ENCODE peak calls at places on chromosome 17, in five cellular contexts. P is spleen, Q is AG09319, R is chondrocyte, K is keratinocyte. D is an unnamed sample.

GRCh38 chr17:76709077-76709950 is 1.5 kb downstream of the MXRA7 start:
- DNase-seq in P (no peak), Q (peak), R (peak), K (no peak), D (peak)

GRCh38 chr17:29760279-29760721 is 137.6 kb upstream of the CORO6 start:
- DNase-seq in P (no peak), Q (no peak), R (no peak), K (no peak), D (peak)

GRCh38 chr17:9982159-9982558 is 77.1 kb upstream of the RCVRN start:
- DNase-seq in P (no peak), Q (no peak), R (no peak), K (no peak), D (no peak)

GRCh38 chr17:50908860-50909764 is 43.0 kb upstream of the TOB1 start:
- DNase-seq in P (peak), Q (no peak), R (no peak), K (no peak), D (no peak)

GRCh38 chr17:55814377-55814776 is 63.5 kb downstream of the PCTP start:
- DNase-seq in P (no peak), Q (no peak), R (no peak), K (no peak), D (no peak)

GRCh38 chr17:32777922-32778321 is 99.0 kb downstream of the MYO1D start:
- DNase-seq in P (no peak), Q (no peak), R (no peak), K (no peak), D (no peak)

GRCh38 chr17:17440938-17441730 is 35.7 kb upstream of the MED9 start:
- DNase-seq in P (no peak), Q (no peak), R (no peak), K (no peak), D (no peak)

GRCh38 chr17:19374136-19374535 is 4.2 kb upstream of the MAPK7 start:
- DNase-seq in P (no peak), Q (no peak), R (no peak), K (no peak), D (no peak)

GRCh38 chr17:31469959-31470358 is 78.5 kb downstream of the RAB11FIP4 start:
- DNase-seq in P (no peak), Q (no peak), R (no peak), K (no peak), D (no peak)

GRCh38 chr17:18938692-18939023 is 13.3 kb upstream of the SLC5A10 start:
- DNase-seq in P (no peak), Q (no peak), R (no peak), K (no peak), D (no peak)

GRCh38 chr17:66398059-66398458 is 95.6 kb downstream of the PRKCA start:
- DNase-seq in P (no peak), Q (no peak), R (no peak), K (no peak), D (no peak)
- TF ChIP-seq CTCF in P (no peak), Q (no peak), R (no peak), K (no peak), D (no peak)

GRCh38 chr17:69909389-69909788 is 165.6 kb upstream of the KCNJ16 start:
- DNase-seq in P (no peak), Q (no peak), R (no peak), K (no peak), D (no peak)

GRCh38 chr17:69906306-69906705 is 168.7 kb upstream of the KCNJ16 start:
- DNase-seq in P (no peak), Q (no peak), R (no peak), K (no peak), D (no peak)

GRCh38 chr17:69907081-69907847 is 167.8 kb upstream of the KCNJ16 start:
- DNase-seq in P (no peak), Q (no peak), R (no peak), K (no peak), D (peak)

GRCh38 chr17:69912819-69913218 is 162.2 kb upstream of the KCNJ16 start:
- DNase-seq in P (no peak), Q (no peak), R (no peak), K (no peak), D (no peak)

DNA sequence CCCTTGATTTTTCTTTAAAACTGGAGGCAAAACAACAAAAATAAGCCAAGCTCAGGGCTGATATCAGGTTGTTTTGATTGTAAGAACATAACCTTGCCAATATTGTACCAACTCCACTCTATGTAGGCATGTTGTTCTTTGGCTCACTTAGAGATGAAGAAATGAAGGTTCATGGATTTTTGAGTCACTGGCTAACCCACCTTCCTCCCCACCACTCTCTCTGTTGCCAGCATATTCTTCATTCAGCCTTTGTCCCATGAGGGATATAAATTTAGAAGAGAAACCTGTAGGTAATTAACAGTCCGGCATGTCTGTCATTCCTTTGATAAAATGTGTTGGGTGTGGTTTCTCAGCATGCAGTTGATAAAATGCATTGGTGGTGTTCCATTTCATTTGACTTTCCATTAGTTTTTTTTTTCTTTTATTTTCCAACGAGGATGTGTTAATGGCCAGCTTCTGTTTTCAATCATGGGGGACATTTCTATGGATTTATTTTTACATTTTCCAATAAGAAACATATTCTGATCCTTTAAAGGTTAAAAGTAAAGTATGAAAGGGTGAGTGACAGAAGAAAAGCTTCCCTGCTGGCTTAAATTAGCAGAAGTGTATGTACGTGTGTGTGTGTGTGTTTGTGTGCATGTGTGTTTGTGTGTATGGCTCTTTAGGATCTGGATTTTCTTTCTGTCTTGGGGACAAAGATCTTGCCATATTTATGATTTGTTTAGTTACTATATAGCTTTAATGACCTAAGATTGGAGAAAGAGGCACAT is 166.2 kb upstream of the KCNJ16 start:
- DNase-seq in P (no peak), Q (no peak), R (no peak), K (no peak), D (no peak)
- TF ChIP-seq CTCF in P (no peak), Q (no peak), R (no peak), K (no peak), D (no peak)

DNA sequence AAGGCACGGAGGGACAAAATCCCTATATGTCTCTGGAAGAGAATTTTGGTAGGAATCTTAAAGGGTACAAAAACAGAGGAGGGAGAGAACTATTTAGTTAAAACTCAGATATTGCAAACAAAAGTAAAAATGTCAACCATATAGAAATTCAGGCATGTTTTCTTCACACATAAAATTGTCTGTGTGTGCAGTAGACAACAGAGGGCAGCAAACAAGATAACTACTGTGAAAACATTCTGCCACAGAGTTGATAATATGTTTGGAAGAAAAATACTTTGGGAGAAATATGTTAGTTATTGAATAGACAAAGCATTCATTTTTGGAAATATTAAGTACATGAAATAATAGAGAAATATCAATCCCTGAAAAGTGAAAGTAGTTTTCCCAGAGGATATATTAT is 56.2 kb downstream of the SNX11 start:
- DNase-seq in P (no peak), Q (no peak), R (no peak), K (no peak), D (no peak)
- TF ChIP-seq CTCF in P (no peak), Q (no peak), R (peak), K (no peak), D (peak)

GRCh38 chr17:28491286-28491685 is 14.9 kb upstream of the FOXN1 start:
- DNase-seq in P (no peak), Q (no peak), R (no peak), K (no peak), D (no peak)

GRCh38 chr17:28488884-28489276 is 15.4 kb downstream of the SLC13A2 start:
- DNase-seq in P (no peak), Q (no peak), R (no peak), K (no peak), D (no peak)

GRCh38 chr17:28485049-28485448 is 11.6 kb downstream of the SLC13A2 start:
- DNase-seq in P (no peak), Q (no peak), R (no peak), K (no peak), D (no peak)

GRCh38 chr17:28491860-28492259 is 14.3 kb upstream of the FOXN1 start:
- DNase-seq in P (no peak), Q (no peak), R (no peak), K (no peak), D (no peak)

DNA sequence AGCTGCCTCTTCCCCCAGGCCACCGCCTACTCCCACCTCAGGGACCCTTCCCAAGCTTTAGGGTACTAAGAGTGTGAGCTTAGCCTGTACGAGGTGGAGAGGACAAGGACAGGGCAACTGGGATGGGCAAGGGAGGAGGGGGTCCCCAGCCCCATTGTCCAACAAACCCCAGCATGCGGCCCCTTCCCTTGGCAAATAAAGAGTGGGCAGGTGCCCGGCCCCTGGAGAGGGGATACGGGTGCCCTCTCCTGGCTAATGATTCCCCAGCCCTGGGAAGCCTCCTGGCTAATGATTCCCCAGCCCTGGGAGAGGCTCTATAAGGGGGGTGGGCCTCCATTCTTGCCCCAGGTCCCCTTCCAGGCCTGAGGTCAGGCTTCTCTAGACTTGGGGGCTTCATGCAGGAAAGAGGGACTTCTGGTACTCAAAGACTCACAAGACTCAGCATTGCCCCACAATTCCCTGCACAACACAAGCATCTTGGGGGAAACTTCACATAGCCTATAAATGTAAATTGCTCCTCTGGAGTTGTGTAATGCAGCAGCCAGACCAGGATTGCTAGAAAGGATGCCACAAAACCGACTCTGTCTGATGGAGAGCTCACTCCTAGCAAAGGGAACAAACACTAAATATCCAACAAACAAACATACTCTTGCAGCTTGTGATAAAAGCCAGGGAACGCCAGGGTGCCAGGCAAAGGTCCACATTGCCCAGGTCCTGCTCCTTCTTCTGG is 14.9 kb downstream of the SLC13A2 start:
- DNase-seq in P (no peak), Q (no peak), R (no peak), K (no peak), D (no peak)
- TF ChIP-seq CTCF in P (no peak), Q (no peak), R (no peak), K (no peak), D (no peak)

GRCh38 chr17:61486135-61487120 is 34.2 kb downstream of the TBX4 start:
- DNase-seq in P (peak), Q (no peak), R (peak), K (no peak), D (no peak)
- TF ChIP-seq CTCF in P (no peak), Q (no peak), R (peak), K (no peak), D (no peak)

GRCh38 chr17:72030067-72030899 is 90.5 kb upstream of the SOX9 start:
- DNase-seq in P (no peak), Q (peak), R (no peak), K (no peak), D (peak)
- TF ChIP-seq CTCF in P (no peak), Q (peak), R (peak), K (peak), D (peak)

GRCh38 chr17:65683428-65683827 is 122.0 kb upstream of the AXIN2 start:
- DNase-seq in P (no peak), Q (no peak), R (no peak), K (no peak), D (no peak)

GRCh38 chr17:65674246-65675045 is 113.0 kb upstream of the AXIN2 start:
- DNase-seq in P (no peak), Q (no peak), R (no peak), K (no peak), D (peak)

GRCh38 chr17:65678534-65678933 is 117.1 kb upstream of the AXIN2 start:
- DNase-seq in P (no peak), Q (no peak), R (no peak), K (no peak), D (no peak)

GRCh38 chr17:65677932-65678331 is 116.5 kb upstream of the AXIN2 start:
- DNase-seq in P (no peak), Q (no peak), R (no peak), K (no peak), D (no peak)
- TF ChIP-seq CTCF in P (no peak), Q (no peak), R (no peak), K (no peak), D (no peak)

DNA sequence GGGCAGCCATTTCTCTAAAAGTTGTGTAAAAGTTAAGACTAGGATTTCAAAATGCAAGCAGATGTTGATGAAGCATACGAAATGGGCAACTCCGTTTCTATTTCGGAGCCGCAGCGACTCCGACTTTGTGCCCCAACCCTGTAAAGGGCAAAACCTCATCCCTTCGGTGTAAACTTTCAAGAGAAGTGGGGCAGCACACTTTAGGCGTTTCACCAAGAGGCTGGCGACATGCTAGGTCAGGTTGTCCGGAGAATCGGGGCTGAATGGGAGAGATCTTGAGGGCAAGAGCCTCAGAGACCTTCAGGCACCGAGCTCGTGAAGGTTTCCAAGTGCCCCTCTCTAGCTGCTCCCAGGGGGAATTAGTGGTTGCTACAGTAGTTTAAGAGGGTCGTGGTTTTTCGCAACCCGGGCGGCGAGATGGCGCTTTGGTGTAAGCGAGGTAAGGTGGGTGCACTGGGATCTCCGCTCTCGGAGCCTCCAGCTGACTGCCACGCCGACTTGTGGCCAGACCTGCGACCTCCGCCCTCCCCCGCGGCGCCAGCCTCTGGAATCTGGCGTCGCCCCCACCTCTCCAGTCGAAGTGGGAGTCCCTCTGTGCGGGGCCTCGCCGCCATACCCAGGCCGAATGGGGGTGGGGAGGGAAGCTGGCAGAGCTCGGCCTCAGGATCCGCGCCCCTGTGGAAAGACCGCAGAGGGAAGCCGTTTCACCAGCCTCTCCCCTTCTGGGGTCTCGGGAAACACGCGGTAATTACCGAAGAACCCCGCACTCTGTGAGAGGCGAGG is 979 bp upstream of the HEXIM2 start:
- DNase-seq in P (peak), Q (no peak), R (peak), K (no peak), D (peak)
- TF ChIP-seq CTCF in P (no peak), Q (peak), R (peak), K (peak), D (no peak)

GRCh38 chr17:68019336-68019674 is 16.2 kb upstream of the KPNA2 start:
- DNase-seq in P (no peak), Q (no peak), R (no peak), K (no peak), D (no peak)

GRCh38 chr17:68016838-68017237 is 18.7 kb upstream of the KPNA2 start:
- DNase-seq in P (no peak), Q (no peak), R (no peak), K (no peak), D (no peak)

GRCh38 chr17:68020451-68020779 is 15.1 kb upstream of the KPNA2 start:
- DNase-seq in P (no peak), Q (no peak), R (no peak), K (no peak), D (no peak)

GRCh38 chr17:68021963-68022362 is 13.6 kb upstream of the KPNA2 start:
- DNase-seq in P (no peak), Q (no peak), R (no peak), K (no peak), D (no peak)

DNA sequence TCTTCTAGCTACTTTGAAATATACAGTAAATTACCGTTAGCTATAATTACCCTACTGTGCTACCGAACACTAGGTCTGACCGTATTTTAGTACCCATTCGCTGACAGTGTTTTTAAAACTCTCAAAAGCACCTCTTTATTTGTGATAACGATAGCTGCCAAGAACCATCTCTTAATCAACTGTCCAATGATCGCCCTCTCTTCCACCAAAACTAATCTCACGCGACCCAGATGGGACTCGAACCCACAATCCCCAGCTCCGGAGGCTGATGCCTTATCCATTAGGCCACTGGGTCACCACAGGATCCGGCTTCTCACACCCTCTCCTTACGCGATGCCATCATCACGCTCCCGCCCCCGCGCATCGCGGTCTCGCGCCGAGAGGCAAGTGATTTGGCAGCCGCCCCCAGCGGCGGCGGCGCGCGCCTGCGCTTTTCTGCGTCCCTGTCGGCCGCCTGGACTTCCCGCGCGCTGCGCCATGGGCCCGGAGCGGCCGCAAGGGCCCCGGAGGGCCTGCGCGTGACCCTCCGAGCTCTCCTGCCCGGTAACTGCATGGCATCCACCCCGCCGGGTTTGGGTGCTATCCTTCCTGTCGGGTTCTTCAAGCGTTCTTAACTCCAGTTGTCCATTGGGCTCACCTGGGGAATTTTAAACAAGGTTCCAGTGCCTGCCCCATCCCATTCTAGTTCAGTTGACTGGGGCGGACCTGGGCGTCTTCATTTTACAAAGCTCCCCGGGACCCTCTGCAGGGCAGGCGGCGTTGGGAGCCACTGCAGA is 15.7 kb upstream of the KPNA2 start:
- DNase-seq in P (peak), Q (peak), R (peak), K (peak), D (peak)
- TF ChIP-seq CTCF in P (peak), Q (no peak), R (peak), K (peak), D (peak)

D was measured in cardiac fibroblast.